ENCODE peak calls at places on chromosomes 16 and 17, in four cellular contexts. K is HCT116, O is IMR-90, R is heart left ventricle. U is an unnamed sample.

GRCh38 chr17:73986641-73987177 is 216.8 kb upstream of the RPL38 start:
- DNase-seq in K (no peak), O (no peak), R (no peak), U (no peak)

GRCh38 chr16:86994651-86995171 is 322.5 kb downstream of the C16orf95 start:
- DNase-seq in K (no peak), O (peak; percentile 97), R (peak; percentile 71), U (no peak)

GRCh38 chr16:29877266-29877961 is 14.4 kb upstream of the CDIPT start:
- DNase-seq in K (peak; percentile 66), O (peak; percentile 15), R (no peak), U (no peak)

GRCh38 chr17:31869797-31870568 is 10.9 kb upstream of the COPRS start:
- DNase-seq in K (no peak), O (no peak), R (no peak), U (no peak)

GRCh38 chr17:37802712-37803416 is 58.0 kb upstream of the HNF1B start:
- DNase-seq in K (no peak), O (peak; percentile 80), R (no peak), U (no peak)

GRCh38 chr16:49355923-49356665 is 17.5 kb upstream of the C16orf78 start:
- DNase-seq in K (no peak), O (no peak), R (no peak), U (no peak)

GRCh38 chr17:36721560-36722120 is 120.3 kb downstream of the MRM1 start:
- DNase-seq in K (no peak), O (peak; percentile 2), R (no peak), U (no peak)

GRCh38 chr17:79799538-79800324 is 2.9 kb upstream of the CBX8 start:
- DNase-seq in K (no peak), O (no peak), R (no peak), U (no peak)

GRCh38 chr17:36128411-36128978 is 24.9 kb downstream of the CCL4 start:
- DNase-seq in K (no peak), O (no peak), R (no peak), U (no peak)

GRCh38 chr17:50865060-50865867 is 890 bp downstream of the TOB1 start:
- DNase-seq in K (peak; percentile 34), O (peak; percentile 24), R (peak; percentile 58), U (no peak)

GRCh38 chr16:84892097-84892496 is 72.3 kb downstream of the CRISPLD2 start:
- DNase-seq in K (no peak), O (no peak), R (no peak), U (no peak)

GRCh38 chr16:1188781-1189189 is 35.9 kb downstream of the CACNA1H start:
- DNase-seq in K (no peak), O (peak; percentile 30), R (peak; percentile 58), U (peak; percentile 20)

GRCh38 chr16:73057369-73058210 is 9.7 kb upstream of the ZFHX3 start:
- DNase-seq in K (no peak), O (no peak), R (peak; percentile 46), U (no peak)

GRCh38 chr17:83064732-83065659 is 14.4 kb upstream of the METRNL start:
- DNase-seq in K (no peak), O (no peak), R (peak; percentile 72), U (peak; percentile 92)

GRCh38 chr17:75317671-75318070 is 28.4 kb upstream of the SLC25A19 start:
- DNase-seq in K (no peak), O (no peak), R (no peak), U (no peak)

GRCh38 chr17:55889271-55889670 is 138.4 kb downstream of the PCTP start:
- DNase-seq in K (no peak), O (no peak), R (no peak), U (no peak)

GRCh38 chr16:11583171-11583570 is 3.5 kb downstream of the LITAF start:
- DNase-seq in K (no peak), O (peak; percentile 72), R (no peak), U (no peak)

GRCh38 chr16:75555213-75555706 is 792 bp downstream of the TMEM231 start:
- DNase-seq in K (peak; percentile 86), O (peak; percentile 86), R (peak; percentile 91), U (peak; percentile 77)

GRCh38 chr16:15575293-15576049 is 67.5 kb downstream of the MARF1 start:
- DNase-seq in K (no peak), O (no peak), R (no peak), U (no peak)

GRCh38 chr17:73976676-73977521 is 226.6 kb upstream of the RPL38 start:
- DNase-seq in K (no peak), O (no peak), R (no peak), U (no peak)

GRCh38 chr17:50421308-50422031 is 4.5 kb upstream of the ACSF2 start:
- DNase-seq in K (no peak), O (no peak), R (no peak), U (no peak)

GRCh38 chr16:85005278-85006069 is 5.9 kb downstream of the ZDHHC7 start:
- DNase-seq in K (no peak), O (peak; percentile 39), R (no peak), U (no peak)

GRCh38 chr16:88468289-88469129 is 15.4 kb downstream of the ZFPM1 start:
- DNase-seq in K (peak; percentile 56), O (peak; percentile 19), R (no peak), U (no peak)

GRCh38 chr17:19935169-19935568 is 42.5 kb downstream of the AKAP10 start:
- DNase-seq in K (no peak), O (peak; percentile 76), R (no peak), U (no peak)

GRCh38 chr16:70391881-70392481 is 45.3 kb downstream of the DDX19A start:
- DNase-seq in K (no peak), O (peak; percentile 70), R (peak; percentile 54), U (no peak)

GRCh38 chr17:83152745-83153611 is 73.6 kb downstream of the METRNL start:
- DNase-seq in K (no peak), O (no peak), R (peak; percentile 58), U (peak; percentile 49)

GRCh38 chr17:61678339-61678738 is 87.3 kb upstream of the NACA2 start:
- DNase-seq in K (no peak), O (no peak), R (no peak), U (no peak)

GRCh38 chr17:43858201-43858600 is 11.2 kb downstream of the CD300LG start:
- DNase-seq in K (no peak), O (no peak), R (no peak), U (no peak)

GRCh38 chr17:31919802-31920525 is 16.8 kb upstream of the SUZ12 start:
- DNase-seq in K (no peak), O (peak; percentile 78), R (no peak), U (no peak)

GRCh38 chr16:15643453-15644305 is 725 bp upstream of the MARF1 start:
- DNase-seq in K (peak; percentile 44), O (peak; percentile 59), R (no peak), U (no peak)

GRCh38 chr17:43018932-43019331 is 3.3 kb downstream of the VAT1 start:
- DNase-seq in K (no peak), O (peak; percentile 31), R (no peak), U (no peak)

GRCh38 chr16:85651822-85652430 is 36.8 kb downstream of the GINS2 start:
- DNase-seq in K (no peak), O (no peak), R (peak; percentile 43), U (no peak)

GRCh38 chr17:13885953-13886889 is 183.1 kb upstream of the COX10 start:
- DNase-seq in K (no peak), O (peak; percentile 69), R (peak; percentile 79), U (no peak)

GRCh38 chr17:44349553-44350070 is 4.5 kb downstream of the GRN start:
- DNase-seq in K (no peak), O (no peak), R (no peak), U (no peak)

GRCh38 chr16:72963921-72964320 is 84.0 kb downstream of the ZFHX3 start:
- DNase-seq in K (no peak), O (peak; percentile 78), R (no peak), U (no peak)

GRCh38 chr17:38773258-38773657 is 20.7 kb downstream of the PSMB3 start:
- DNase-seq in K (no peak), O (no peak), R (no peak), U (no peak)

GRCh38 chr17:31373150-31374082 is 18.1 kb upstream of the RAB11FIP4 start:
- DNase-seq in K (peak; percentile 8), O (peak; percentile 71), R (no peak), U (no peak)

GRCh38 chr17:45722161-45722560 is 62.0 kb upstream of the CRHR1 start:
- DNase-seq in K (peak; percentile 16), O (peak; percentile 5), R (no peak), U (no peak)

GRCh38 chr17:57667461-57667923 is 77.6 kb downstream of the CCDC182 start:
- DNase-seq in K (no peak), O (no peak), R (no peak), U (peak; percentile 8)
- H3K4me1 ChIP-seq in K (peaks cover 7% of the 10 kb centered on the region), O (peaks cover 25% of the 10 kb centered on the region), R (peaks cover 19% of the 10 kb centered on the region), U (peaks cover 4% of the 10 kb centered on the region)

GRCh38 chr17:17206149-17206912 is at the start of gene PLD6:
- DNase-seq in K (peak; percentile 69), O (peak; percentile 39), R (peak; percentile 80), U (peak; percentile 87)
- TF ChIP-seq POLR2A in K (peak; percentile 30), O (no peak), R (no peak), U (no peak)

GRCh38 chr17:40497704-40498103 is 3.7 kb downstream of the TNS4 start:
- DNase-seq in K (no peak), O (peak; percentile 61), R (peak; percentile 18), U (no peak)

GRCh38 chr17:40496634-40497420 is 4.6 kb downstream of the TNS4 start:
- DNase-seq in K (no peak), O (no peak), R (peak; percentile 9), U (no peak)

GRCh38 chr17:40495140-40495539 is 6.3 kb downstream of the TNS4 start:
- DNase-seq in K (no peak), O (no peak), R (no peak), U (no peak)

GRCh38 chr17:40498281-40499084 is 2.9 kb downstream of the TNS4 start:
- DNase-seq in K (no peak), O (no peak), R (no peak), U (no peak)

GRCh38 chr17:40496170-40496569 is 5.3 kb downstream of the TNS4 start:
- DNase-seq in K (no peak), O (no peak), R (peak; percentile 24), U (peak; percentile 22)
- H3K4me1 ChIP-seq in K (peaks cover 19% of the 10 kb centered on the region), O (peaks cover 26% of the 10 kb centered on the region), R (peaks cover 12% of the 10 kb centered on the region), U (peaks cover 3% of the 10 kb centered on the region)

DNA sequence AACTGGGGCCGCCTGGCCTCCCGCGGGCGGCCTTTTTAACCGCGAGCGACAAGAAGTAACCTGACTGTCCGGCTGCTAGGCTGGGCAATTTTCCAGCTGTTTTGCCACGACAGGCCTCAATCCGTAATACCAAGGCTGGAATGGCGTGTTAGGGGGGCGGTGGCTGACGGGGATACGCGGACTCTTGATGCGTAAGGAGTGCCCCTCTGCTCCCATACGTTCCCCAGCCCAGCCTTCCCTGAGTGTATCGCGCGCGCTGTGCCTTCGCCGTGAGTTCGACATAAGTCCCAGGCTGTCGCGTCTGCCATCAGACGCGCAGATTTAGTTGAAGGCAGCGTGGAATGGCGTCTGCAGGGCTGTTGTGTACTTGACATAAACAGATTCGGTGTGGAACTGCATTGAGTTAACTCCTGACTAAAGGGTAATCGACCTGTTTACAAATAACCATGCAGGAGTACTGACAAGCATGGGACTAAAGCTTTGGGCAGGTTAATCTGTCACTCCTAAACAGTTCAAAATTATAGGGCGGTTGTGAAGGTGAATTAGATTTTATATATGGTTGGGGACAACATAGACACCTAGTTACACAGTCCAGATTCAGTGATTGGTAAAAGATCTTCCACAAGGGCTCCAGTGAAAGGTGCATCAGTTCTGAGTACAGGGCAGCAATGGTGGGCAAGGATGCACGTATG is 16.6 kb upstream of the ERN1 start:
- DNase-seq in K (no peak), O (peak; percentile 72), R (peak; percentile 75), U (peak; percentile 72)
- TF ChIP-seq POLR2A in K (no peak), O (no peak), R (no peak), U (no peak)

U was measured in breast epithelium.